ENCODE peak calls at places on chromosomes 5 and 9, in seven cellular contexts. Y is cardiac fibroblast, V is colonic mucosa, E is GM06990, M is progenitor cell of endocrine pancreas, F is suprapubic skin, A is bronchial epithelial cell. J is an unnamed sample.

GRCh38 chr5:138472353-138472752 is 7.1 kb downstream of the EGR1 start:
- DNase-seq in V (no peak), A (no peak), M (no peak), Y (no peak), E (no peak), F (no peak), J (no peak)

GRCh38 chr9:37148181-37148580 is 27.8 kb downstream of the ZCCHC7 start:
- DNase-seq in F (no peak), A (no peak), Y (no peak), M (no peak), E (no peak), V (no peak), J (no peak)

GRCh38 chr5:126857472-126858410 is 80.8 kb downstream of the LMNB1 start:
- DNase-seq in A (no peak), V (no peak), M (no peak), Y (peak), F (no peak), E (no peak), J (peak)

GRCh38 chr9:135888766-135889394 is 18.5 kb downstream of the CAMSAP1 start:
- DNase-seq in F (peak), M (no peak), Y (no peak), A (peak), V (no peak), E (no peak), J (no peak)

GRCh38 chr9:107681988-107682387 is 192.4 kb upstream of the KLF4 start:
- DNase-seq in M (no peak), V (no peak), F (no peak), A (no peak), Y (no peak), E (no peak), J (no peak)

GRCh38 chr5:14463629-14464028 is 118.0 kb upstream of the OTULINL start:
- DNase-seq in V (peak), A (peak), F (no peak), Y (peak), M (no peak), E (no peak), J (peak)

GRCh38 chr9:130450344-130451003 is 5.7 kb downstream of the ASS1 start:
- DNase-seq in V (peak), F (no peak), M (no peak), A (no peak), E (no peak), Y (no peak), J (no peak)

GRCh38 chr5:32285489-32286138 is 27.1 kb downstream of the MTMR12 start:
- DNase-seq in E (no peak), Y (no peak), A (peak), V (no peak), M (no peak), F (no peak), J (no peak)

GRCh38 chr5:137621861-137622823 is 113.7 kb downstream of the KLHL3 start:
- DNase-seq in A (peak), E (no peak), Y (peak), V (no peak), M (no peak), F (no peak), J (no peak)

GRCh38 chr9:105700598-105701544 is 6.5 kb downstream of the TMEM38B start:
- DNase-seq in M (no peak), F (no peak), A (no peak), E (no peak), V (peak), Y (no peak), J (no peak)

GRCh38 chr5:179191506-179192184 is 131.5 kb downstream of the ZNF354C start:
- DNase-seq in E (no peak), Y (no peak), F (no peak), M (no peak), V (no peak), A (no peak), J (no peak)

GRCh38 chr5:68862560-68862959 is 231.3 kb upstream of the SLC30A5 start:
- DNase-seq in M (no peak), V (no peak), A (no peak), E (no peak), F (no peak), Y (no peak), J (no peak)

GRCh38 chr9:98144076-98144475 is 25.1 kb upstream of the TRIM14 start:
- DNase-seq in V (peak), M (no peak), A (peak), Y (no peak), E (no peak), F (no peak), J (no peak)

GRCh38 chr5:1235838-1236237 is 10.7 kb downstream of the SLC6A18 start:
- DNase-seq in M (no peak), V (no peak), Y (no peak), F (no peak), E (no peak), A (no peak), J (no peak)

GRCh38 chr9:133506653-133507038 is 18.1 kb downstream of the MYMK start:
- DNase-seq in Y (peak), M (no peak), V (no peak), F (no peak), A (no peak), E (no peak), J (peak)

GRCh38 chr5:167827766-167828165 is 463.7 kb upstream of the WWC1 start:
- DNase-seq in A (peak), Y (no peak), M (no peak), F (no peak), V (no peak), E (no peak), J (no peak)

GRCh38 chr5:133993152-133993548 is 11.6 kb downstream of the VDAC1 start:
- DNase-seq in M (no peak), V (no peak), F (no peak), Y (peak), A (peak), E (no peak), J (no peak)

DNA sequence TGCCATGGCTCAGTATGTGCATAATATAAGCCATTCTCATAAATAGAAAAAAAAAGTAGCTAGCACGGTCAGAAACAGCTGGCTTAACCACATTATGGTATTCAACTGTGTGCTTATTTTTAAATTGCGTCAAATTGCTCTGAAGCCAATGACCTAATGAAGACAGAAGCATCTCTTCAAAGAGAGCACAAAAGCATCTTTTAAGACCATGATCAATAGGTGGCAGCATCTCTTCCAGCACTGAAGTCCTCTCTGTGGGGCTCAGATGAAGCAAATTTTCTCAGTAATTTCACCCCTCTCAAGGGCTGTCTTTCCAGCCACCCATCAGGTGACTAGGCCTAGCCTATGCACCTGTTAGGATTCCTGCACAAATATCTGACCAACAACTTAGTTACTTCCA is 251.4 kb downstream of the GLIS3 start:
- DNase-seq in Y (peak), E (no peak), M (no peak), V (no peak), A (peak), F (no peak), J (no peak)
- TF ChIP-seq CTCF in Y (peak), E (peak), M (peak), V (peak), A (peak), F (no peak), J (no peak)

GRCh38 chr9:18189876-18190670 is 283.9 kb upstream of the ADAMTSL1 start:
- DNase-seq in Y (peak), F (no peak), A (peak), V (no peak), E (no peak), M (no peak), J (no peak)

GRCh38 chr9:18185196-18185595 is 288.8 kb upstream of the ADAMTSL1 start:
- DNase-seq in E (no peak), Y (no peak), F (no peak), M (no peak), A (peak), V (peak), J (no peak)

GRCh38 chr9:18194316-18194715 is 279.6 kb upstream of the ADAMTSL1 start:
- DNase-seq in M (no peak), A (no peak), E (no peak), F (no peak), Y (peak), V (no peak), J (no peak)

GRCh38 chr9:18195223-18195622 is 278.7 kb upstream of the ADAMTSL1 start:
- DNase-seq in Y (no peak), A (no peak), V (no peak), M (no peak), E (no peak), F (no peak), J (no peak)

DNA sequence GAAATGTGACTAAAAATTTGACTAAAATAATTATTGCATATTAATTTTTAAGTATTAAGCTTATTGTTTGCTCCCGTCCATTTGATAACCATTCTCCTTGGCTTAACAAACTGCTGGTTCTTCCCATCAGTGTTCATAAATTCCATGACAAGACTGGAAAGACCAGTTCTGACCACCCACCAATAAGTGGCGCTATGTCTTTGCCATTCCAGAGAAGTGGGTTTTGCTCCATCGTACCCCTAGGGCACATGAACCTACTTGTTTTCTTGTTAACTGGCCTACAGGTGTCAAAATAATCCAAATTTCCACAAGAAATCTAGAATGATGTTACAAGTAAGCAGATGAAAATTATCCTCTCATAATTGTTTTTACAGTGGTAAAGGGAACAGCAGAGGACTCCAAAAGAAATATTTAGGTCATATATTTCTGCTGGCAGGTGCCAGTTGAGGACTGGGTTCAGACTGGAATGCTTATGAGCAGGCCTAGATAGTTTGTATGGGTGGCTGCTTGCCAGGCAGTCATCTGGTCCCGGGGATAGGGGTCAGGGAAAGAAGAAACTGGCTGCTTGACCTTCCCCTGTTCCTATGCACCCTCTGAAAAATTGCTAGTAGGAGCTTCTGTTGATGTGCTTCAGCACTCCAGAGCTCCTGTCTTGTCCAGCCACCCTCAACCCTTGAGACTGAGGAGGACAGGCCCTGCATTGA is 283.1 kb upstream of the ADAMTSL1 start:
- DNase-seq in M (no peak), F (no peak), A (no peak), E (no peak), Y (no peak), V (no peak), J (no peak)
- TF ChIP-seq CTCF in M (peak), F (no peak), A (no peak), E (no peak), Y (no peak), V (no peak), J (no peak)

GRCh38 chr5:180860887-180861822 is at the start of gene ZFP62:
- DNase-seq in A (peak), M (peak), V (peak), F (peak), Y (peak), E (peak), J (peak)

GRCh38 chr5:180862645-180863044 is 1.6 kb upstream of the ZFP62 start:
- DNase-seq in V (no peak), A (no peak), Y (no peak), E (no peak), F (no peak), M (no peak), J (no peak)

GRCh38 chr5:180866296-180866695 is 5.2 kb upstream of the ZFP62 start:
- DNase-seq in M (no peak), Y (no peak), A (no peak), E (no peak), V (peak), F (no peak), J (no peak)

DNA sequence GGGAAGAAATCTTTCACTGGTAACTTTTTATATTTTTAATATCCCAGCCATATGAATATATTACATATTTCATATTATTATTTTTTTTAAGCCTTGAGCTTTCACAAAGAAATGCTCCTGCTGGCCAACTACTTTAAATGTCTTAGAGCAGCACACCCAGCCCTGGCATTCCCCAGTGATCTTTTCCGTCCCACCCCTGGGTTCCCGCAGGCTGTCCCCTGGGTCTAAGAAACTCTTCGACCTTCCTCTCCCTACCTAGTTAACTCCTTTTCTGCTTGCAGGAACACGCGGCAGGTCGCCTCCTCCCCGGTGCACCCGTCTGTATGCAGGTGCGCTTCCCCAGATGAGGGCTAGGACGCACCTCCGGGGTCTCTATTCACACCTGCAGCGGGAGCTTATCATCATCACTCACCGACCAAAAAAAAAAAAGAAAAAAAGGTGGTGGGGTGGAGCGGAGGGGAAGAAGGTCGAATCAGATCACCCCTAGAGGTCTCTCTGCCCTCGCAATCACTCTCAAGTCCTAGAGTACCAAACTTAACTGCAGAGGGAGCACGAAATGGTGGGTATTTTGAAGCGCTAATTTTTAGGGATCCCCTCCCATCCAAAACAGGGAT is 696 bp downstream of the ZFP62 start:
- DNase-seq in Y (no peak), V (peak), M (peak), F (no peak), A (peak), E (peak), J (no peak)
- TF ChIP-seq CTCF in Y (no peak), V (peak), M (peak), F (no peak), A (peak), E (peak), J (peak)

GRCh38 chr9:137374131-137374845 is 48.7 kb downstream of the EXD3 start:
- DNase-seq in E (peak), Y (no peak), A (no peak), V (no peak), M (no peak), F (no peak), J (no peak)
- TF ChIP-seq CTCF in E (no peak), Y (no peak), A (no peak), V (no peak), M (no peak), F (no peak), J (no peak)

J was measured in uterus.